ENCODE peak calls at places on chromosomes 4 and X, in seven cellular contexts. V, P, J, I, D, Z and H are unnamed samples.

GRCh38 chr4:62644372-62644771 is 1444.2 kb downstream of the ADGRL3 start:
- DNase-seq in V (no peak), P (no peak), J (peak), I (no peak), D (no peak), Z (peak), H (no peak)

GRCh38 chr4:56181140-56181950 is 205.9 kb downstream of the AASDH start:
- DNase-seq in V (no peak), P (no peak), J (no peak), I (no peak), D (no peak), Z (no peak), H (no peak)

GRCh38 chr4:111128327-111128726 is 505.4 kb upstream of the PITX2 start:
- DNase-seq in V (no peak), P (no peak), J (no peak), I (no peak), D (no peak), Z (no peak), H (no peak)

GRCh38 chr4:14853186-14853946 is 148.9 kb upstream of the CPEB2 start:
- DNase-seq in V (no peak), P (no peak), J (peak), I (no peak), D (peak), Z (peak), H (no peak)

GRCh38 chr4:121666091-121666679 is 30.6 kb downstream of the ANXA5 start:
- DNase-seq in V (no peak), P (no peak), J (no peak), I (peak), D (no peak), Z (peak), H (no peak)

GRCh38 chr4:119130365-119131065 is 5.1 kb upstream of the MYOZ2 start:
- DNase-seq in V (no peak), P (no peak), J (no peak), I (no peak), D (peak), Z (peak), H (no peak)

GRCh38 chrX:72568406-72569092 is 4.1 kb downstream of the HDAC8 start:
- DNase-seq in V (no peak), P (no peak), J (peak), I (no peak), D (no peak), Z (peak), H (no peak)

GRCh38 chrX:129797251-129797906 is 17.6 kb downstream of the SASH3 start:
- DNase-seq in V (no peak), P (no peak), J (no peak), I (no peak), D (no peak), Z (no peak), H (no peak)

GRCh38 chrX:72201836-72202536 is 20.4 kb downstream of the PIN4 start:
- DNase-seq in V (no peak), P (no peak), J (no peak), I (no peak), D (no peak), Z (peak), H (no peak)

GRCh38 chrX:84709987-84710386 is 207.7 kb upstream of the HDX start:
- DNase-seq in V (no peak), P (no peak), J (no peak), I (no peak), D (no peak), Z (no peak), H (no peak)

GRCh38 chrX:8242431-8242830 is 71.4 kb upstream of the VCX2 start:
- DNase-seq in V (no peak), P (no peak), J (no peak), I (no peak), D (no peak), Z (no peak), H (no peak)

GRCh38 chrX:56107320-56107719 is 124.8 kb upstream of the KLF8 start:
- DNase-seq in V (no peak), P (no peak), J (no peak), I (no peak), D (no peak), Z (no peak), H (no peak)

GRCh38 chr4:110970642-110971041 is 347.8 kb upstream of the PITX2 start:
- DNase-seq in V (peak), P (peak), J (peak), I (peak), D (no peak), Z (peak), H (no peak)

GRCh38 chr4:113701156-113701555 is 60.4 kb downstream of the CAMK2D start:
- DNase-seq in V (no peak), P (no peak), J (no peak), I (no peak), D (no peak), Z (no peak), H (no peak)

GRCh38 chr4:153420361-153420760 is 45.8 kb upstream of the TMEM131L start:
- DNase-seq in V (no peak), P (no peak), J (no peak), I (no peak), D (no peak), Z (peak), H (no peak)

GRCh38 chr4:68490826-68491457 is 43.7 kb downstream of the TMPRSS11E start:
- DNase-seq in V (no peak), P (no peak), J (peak), I (no peak), D (no peak), Z (peak), H (no peak)

GRCh38 chr4:99144070-99144469 is at the start of gene ADH4:
- DNase-seq in V (no peak), P (no peak), J (no peak), I (no peak), D (no peak), Z (peak), H (no peak)

GRCh38 chrX:1325515-1326116 is 11.0 kb upstream of the IL3RA start:
- DNase-seq in V (no peak), P (no peak), J (no peak), I (no peak), D (no peak), Z (no peak), H (no peak)

GRCh38 chr4:107818301-107818910 is 6.3 kb upstream of the SGMS2 start:
- DNase-seq in V (no peak), P (no peak), J (no peak), I (peak), D (no peak), Z (peak), H (no peak)

GRCh38 chr4:15425520-15425919 is 2.3 kb upstream of the C1QTNF7 start:
- DNase-seq in V (no peak), P (no peak), J (no peak), I (no peak), D (no peak), Z (no peak), H (no peak)

GRCh38 chrX:40855932-40856515 is 120.7 kb upstream of the MED14 start:
- DNase-seq in V (no peak), P (no peak), J (no peak), I (no peak), D (no peak), Z (no peak), H (no peak)

GRCh38 chrX:130552444-130553073 is 150.8 kb downstream of the RBMX2 start:
- DNase-seq in V (no peak), P (no peak), J (no peak), I (peak), D (no peak), Z (no peak), H (no peak)

GRCh38 chrX:10702031-10702430 is 81.6 kb upstream of the MID1 start:
- DNase-seq in V (no peak), P (no peak), J (no peak), I (no peak), D (no peak), Z (peak), H (no peak)

GRCh38 chr4:15711762-15712161 is 8.9 kb downstream of the BST1 start:
- DNase-seq in V (no peak), P (no peak), J (no peak), I (no peak), D (no peak), Z (no peak), H (no peak)

GRCh38 chr4:93855926-93856325 is 27.4 kb downstream of the ATOH1 start:
- DNase-seq in V (no peak), P (no peak), J (no peak), I (no peak), D (no peak), Z (no peak), H (no peak)

GRCh38 chr4:112967109-112967508 is 82.3 kb upstream of the ANK2 start:
- DNase-seq in V (no peak), P (no peak), J (no peak), I (no peak), D (peak), Z (no peak), H (no peak)

GRCh38 chrX:77527233-77528001 is 80.2 kb downstream of the FGF16 start:
- DNase-seq in V (peak), P (peak), J (peak), I (no peak), D (no peak), Z (peak), H (no peak)

GRCh38 chrX:1140236-1140681 is 72.2 kb downstream of the CRLF2 start:
- DNase-seq in V (peak), P (no peak), J (no peak), I (peak), D (no peak), Z (no peak), H (no peak)

GRCh38 chrX:108304210-108304609 is 134.0 kb downstream of the COL4A6 start:
- DNase-seq in V (no peak), P (no peak), J (no peak), I (no peak), D (no peak), Z (peak), H (no peak)

GRCh38 chrX:50865311-50865710 is 45.2 kb upstream of the BMP15 start:
- DNase-seq in V (no peak), P (no peak), J (no peak), I (no peak), D (no peak), Z (no peak), H (no peak)

GRCh38 chr4:95267081-95267480 is 281.7 kb downstream of the UNC5C start:
- DNase-seq in V (no peak), P (no peak), J (no peak), I (no peak), D (no peak), Z (peak), H (no peak)

GRCh38 chr4:83369825-83370639 is 35.4 kb upstream of the HPSE start:
- DNase-seq in V (no peak), P (no peak), J (no peak), I (no peak), D (no peak), Z (peak), H (no peak)

GRCh38 chr4:183727482-183727881 is 68.4 kb downstream of the TRAPPC11 start:
- DNase-seq in V (no peak), P (no peak), J (peak), I (no peak), D (no peak), Z (no peak), H (no peak)

GRCh38 chr4:183723561-183724228 is 64.6 kb downstream of the TRAPPC11 start:
- DNase-seq in V (no peak), P (no peak), J (no peak), I (no peak), D (no peak), Z (no peak), H (no peak)

GRCh38 chr4:183721207-183722081 is 62.4 kb downstream of the TRAPPC11 start:
- DNase-seq in V (peak), P (peak), J (peak), I (peak), D (no peak), Z (peak), H (no peak)

GRCh38 chr4:183718876-183719275 is 59.8 kb downstream of the TRAPPC11 start:
- DNase-seq in V (no peak), P (no peak), J (no peak), I (no peak), D (no peak), Z (no peak), H (no peak)

DNA sequence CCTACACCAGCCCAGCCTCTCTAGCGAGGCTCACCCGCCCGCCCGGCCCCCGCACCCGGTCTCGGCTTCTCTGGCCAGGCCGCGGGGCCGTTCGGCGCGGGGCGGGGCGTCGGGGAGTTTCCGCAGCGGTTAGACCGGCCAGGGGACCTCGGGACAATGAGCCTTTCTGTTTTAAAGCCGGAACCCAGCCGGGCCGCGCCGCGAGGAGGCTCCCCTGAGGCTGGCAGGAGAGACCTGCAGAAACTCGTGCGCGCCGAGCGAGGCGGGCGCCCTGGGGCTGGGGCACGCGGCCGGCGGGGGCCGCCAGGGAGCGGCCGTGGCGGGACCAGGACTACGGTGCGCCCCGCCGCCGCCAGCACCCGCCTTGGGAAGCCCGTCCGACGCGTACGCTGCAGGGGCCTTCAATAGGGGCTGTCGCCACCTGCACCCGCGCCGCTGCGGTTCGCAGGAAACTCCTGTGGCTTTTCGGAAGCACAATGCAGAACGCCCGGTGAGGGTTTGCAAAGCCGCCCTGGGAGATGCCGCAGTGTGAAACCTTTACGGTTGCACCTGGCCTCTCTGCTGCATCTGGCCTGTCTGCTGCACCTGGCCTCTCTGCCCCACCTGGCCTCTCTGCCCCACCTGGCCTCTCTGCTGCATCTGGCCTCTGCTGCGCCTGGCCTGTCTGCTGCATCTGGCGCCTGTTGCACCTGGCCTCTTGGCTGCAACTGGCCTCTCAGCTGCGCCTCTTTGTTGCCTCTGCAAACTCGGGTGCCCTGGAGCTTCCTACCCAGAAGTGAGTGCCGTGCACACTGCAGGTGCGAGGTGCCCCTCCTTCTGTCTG is 63.9 kb downstream of the TRAPPC11 start:
- DNase-seq in V (peak), P (peak), J (peak), I (peak), D (no peak), Z (peak), H (peak)
- TF ChIP-seq CTCF in V (no peak), P (peak), J (no peak), I (no peak), D (no peak), Z (no peak), H (no peak)

GRCh38 chr4:73066928-73067327 is 2.6 kb downstream of the COX18 start:
- DNase-seq in V (no peak), P (no peak), J (no peak), I (no peak), D (no peak), Z (no peak), H (no peak)

GRCh38 chr4:73068496-73069337 is 799 bp downstream of the COX18 start:
- DNase-seq in V (no peak), P (no peak), J (peak), I (no peak), D (no peak), Z (peak), H (no peak)

GRCh38 chr4:73067971-73068394 is 1.5 kb downstream of the COX18 start:
- DNase-seq in V (no peak), P (no peak), J (no peak), I (no peak), D (no peak), Z (peak), H (no peak)

GRCh38 chr4:73070072-73070385 is 513 bp upstream of the COX18 start:
- DNase-seq in V (no peak), P (peak), J (no peak), I (no peak), D (peak), Z (no peak), H (no peak)

GRCh38 chr4:73069338-73070071 is at the start of gene COX18:
- DNase-seq in V (peak), P (peak), J (peak), I (peak), D (peak), Z (peak), H (peak)
- TF ChIP-seq CTCF in V (no peak), P (no peak), J (no peak), I (peak), D (no peak), Z (no peak), H (no peak)

GRCh38 chrX:68594769-68595168 is 52.7 kb upstream of the STARD8 start:
- DNase-seq in V (no peak), P (no peak), J (no peak), I (no peak), D (no peak), Z (no peak), H (no peak)

DNA sequence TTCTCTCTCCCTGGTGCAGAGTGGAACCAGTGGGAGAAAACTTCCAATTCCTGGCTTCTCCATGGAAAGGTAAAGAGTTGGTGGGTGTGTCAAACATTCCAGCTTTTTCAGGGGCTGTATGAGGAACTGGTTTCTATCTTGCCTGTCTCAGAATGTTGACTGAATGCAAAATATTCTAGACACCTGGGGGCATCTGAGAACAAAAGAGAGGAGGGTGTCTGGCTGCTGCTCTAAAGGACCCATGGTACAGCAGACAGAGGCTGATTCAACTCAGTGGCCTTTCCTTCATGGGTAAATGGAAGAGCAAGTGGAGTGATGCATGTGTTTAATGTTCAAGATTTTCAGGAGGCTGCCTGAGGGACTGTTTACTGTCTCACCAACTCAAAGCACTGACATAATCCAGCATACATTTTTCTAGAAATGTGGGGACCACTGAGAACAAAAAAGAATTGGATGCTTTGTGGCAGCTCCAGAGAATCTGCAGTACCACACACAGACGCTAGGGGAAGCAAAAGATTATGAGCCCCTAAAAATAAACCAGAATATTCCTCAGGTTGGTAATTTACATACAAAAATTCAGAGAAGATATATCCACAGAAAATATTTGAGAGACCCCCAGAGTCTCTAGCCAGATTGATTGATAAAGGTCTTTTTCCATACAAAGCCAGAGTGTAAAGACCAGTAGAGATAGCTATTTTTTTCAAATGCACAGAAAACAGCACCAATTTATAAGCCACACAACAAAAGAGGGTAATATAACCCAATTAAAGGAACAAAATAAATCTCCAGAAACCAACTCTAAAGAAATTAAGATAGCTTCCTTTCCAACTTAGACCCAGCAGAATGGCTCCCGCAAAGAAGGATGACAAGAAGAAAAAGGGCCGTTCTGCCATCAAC is 48.0 kb upstream of the STARD8 start:
- DNase-seq in V (no peak), P (no peak), J (peak), I (no peak), D (no peak), Z (peak), H (no peak)
- TF ChIP-seq CTCF in V (peak), P (no peak), J (peak), I (no peak), D (peak), Z (peak), H (peak)

GRCh38 chrX:131739823-131740222 is 195.9 kb downstream of the OR13H1 start:
- DNase-seq in V (no peak), P (no peak), J (no peak), I (no peak), D (no peak), Z (no peak), H (no peak)
- TF ChIP-seq CTCF in V (no peak), P (no peak), J (no peak), I (no peak), D (no peak), Z (no peak), H (no peak)

GRCh38 chr4:24837296-24837695 is 41.9 kb downstream of the SOD3 start:
- DNase-seq in V (no peak), P (no peak), J (no peak), I (no peak), D (no peak), Z (no peak), H (no peak)

GRCh38 chr4:24836843-24837242 is 41.5 kb downstream of the SOD3 start:
- DNase-seq in V (no peak), P (peak), J (no peak), I (no peak), D (no peak), Z (peak), H (no peak)

GRCh38 chr4:24840362-24840761 is 45.0 kb downstream of the SOD3 start:
- DNase-seq in V (no peak), P (no peak), J (no peak), I (no peak), D (no peak), Z (no peak), H (no peak)

GRCh38 chr4:24840826-24841587 is 45.6 kb downstream of the SOD3 start:
- DNase-seq in V (no peak), P (no peak), J (no peak), I (no peak), D (no peak), Z (no peak), H (no peak)

GRCh38 chr4:24837781-24838180 is 42.4 kb downstream of the SOD3 start:
- DNase-seq in V (no peak), P (no peak), J (no peak), I (no peak), D (no peak), Z (no peak), H (no peak)
- TF ChIP-seq CTCF in V (no peak), P (no peak), J (no peak), I (no peak), D (no peak), Z (no peak), H (no peak)

DNA sequence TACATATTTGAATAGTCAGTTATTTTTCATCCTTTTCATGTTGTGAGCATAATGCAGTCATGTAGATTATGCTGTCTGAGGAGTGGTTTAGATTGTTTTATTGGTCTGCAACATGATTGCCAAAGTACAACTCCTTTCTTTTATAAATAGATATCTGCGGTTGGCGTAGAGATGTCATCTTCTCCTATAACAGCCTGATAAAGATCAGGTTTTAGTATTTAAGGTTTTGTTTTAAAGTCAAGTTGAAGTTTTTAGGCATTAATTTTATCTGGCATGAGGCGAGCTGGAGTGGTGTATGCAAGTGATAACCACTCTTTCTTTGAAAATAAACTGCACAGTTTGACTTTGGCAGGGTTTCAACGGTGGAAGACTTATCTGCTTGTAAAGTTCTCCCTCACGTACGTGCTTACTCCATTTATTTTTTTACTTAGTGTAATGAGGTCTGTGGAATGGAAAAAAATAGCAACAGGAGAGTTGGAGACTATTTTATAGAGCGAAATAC is 126.3 kb downstream of the FBXO8 start:
- DNase-seq in V (no peak), P (no peak), J (no peak), I (no peak), D (no peak), Z (no peak), H (no peak)
- TF ChIP-seq CTCF in V (no peak), P (no peak), J (no peak), I (no peak), D (no peak), Z (no peak), H (no peak)